ENCODE peak calls at places on chromosomes 2 and 18, in four cellular contexts. One of them, this sample, is unnamed.

GRCh38 chr2:224987733-224988132 is 54.5 kb downstream of the DOCK10 start:
- DNase-seq in HT1080: peak; percentile 71
- DNase-seq in lung microvascular endothelial cell: no peak
- DNase-seq in fibroblast of mammary gland: peak; percentile 73
- DNase-seq in this sample: no peak

GRCh38 chr2:20627712-20628380 is 23.1 kb downstream of the HS1BP3 start:
- DNase-seq in HT1080: no peak
- DNase-seq in fibroblast of mammary gland: no peak
- DNase-seq in lung microvascular endothelial cell: no peak
- DNase-seq in this sample: no peak

GRCh38 chr2:112693596-112693995 is 27.2 kb upstream of the NT5DC4 start:
- DNase-seq in HT1080: no peak
- DNase-seq in lung microvascular endothelial cell: no peak
- DNase-seq in fibroblast of mammary gland: no peak
- DNase-seq in this sample: no peak

GRCh38 chr2:112924855-112925254 is 13.9 kb downstream of the IL37 start:
- DNase-seq in fibroblast of mammary gland: no peak
- DNase-seq in lung microvascular endothelial cell: no peak
- DNase-seq in HT1080: no peak
- DNase-seq in this sample: no peak

GRCh38 chr2:215396595-215397313 is 39.1 kb downstream of the FN1 start:
- DNase-seq in lung microvascular endothelial cell: peak; percentile 36
- DNase-seq in HT1080: peak; percentile 22
- DNase-seq in fibroblast of mammary gland: no peak
- DNase-seq in this sample: no peak

GRCh38 chr2:215355801-215356200 is 43.9 kb downstream of the ATIC start:
- DNase-seq in fibroblast of mammary gland: peak; percentile 85
- DNase-seq in lung microvascular endothelial cell: no peak
- DNase-seq in HT1080: no peak
- DNase-seq in this sample: no peak

GRCh38 chr18:46555213-46555612 is 101.8 kb downstream of the LOXHD1 start:
- DNase-seq in lung microvascular endothelial cell: no peak
- DNase-seq in fibroblast of mammary gland: no peak
- DNase-seq in HT1080: no peak
- DNase-seq in this sample: peak; percentile 19

GRCh38 chr2:200614249-200614648 is 28.4 kb downstream of the AOX1 start:
- DNase-seq in lung microvascular endothelial cell: no peak
- DNase-seq in HT1080: no peak
- DNase-seq in fibroblast of mammary gland: no peak
- DNase-seq in this sample: no peak

GRCh38 chr2:9107168-9108025 is 99.2 kb upstream of the ASAP2 start:
- DNase-seq in lung microvascular endothelial cell: no peak
- DNase-seq in fibroblast of mammary gland: peak; percentile 11
- DNase-seq in HT1080: no peak
- DNase-seq in this sample: no peak

GRCh38 chr2:73823916-73824523 is 4.7 kb upstream of the STAMBP start:
- DNase-seq in fibroblast of mammary gland: peak; percentile 92
- DNase-seq in lung microvascular endothelial cell: peak; percentile 85
- DNase-seq in HT1080: peak; percentile 43
- DNase-seq in this sample: peak; percentile 70

GRCh38 chr2:241354668-241355658 is 1.1 kb upstream of the FARP2 start:
- DNase-seq in fibroblast of mammary gland: peak; percentile 79
- DNase-seq in lung microvascular endothelial cell: peak; percentile 74
- DNase-seq in HT1080: peak; percentile 68
- DNase-seq in this sample: peak; percentile 74

GRCh38 chr2:169082995-169083394 is 13.6 kb downstream of the DHRS9 start:
- DNase-seq in fibroblast of mammary gland: no peak
- DNase-seq in HT1080: no peak
- DNase-seq in lung microvascular endothelial cell: no peak
- DNase-seq in this sample: no peak

GRCh38 chr2:230202430-230203109 is 17.2 kb downstream of the SP110 start:
- DNase-seq in HT1080: no peak
- DNase-seq in lung microvascular endothelial cell: no peak
- DNase-seq in fibroblast of mammary gland: no peak
- DNase-seq in this sample: peak; percentile 76

GRCh38 chr2:37020887-37021796 is 54.8 kb upstream of the STRN start:
- DNase-seq in HT1080: no peak
- DNase-seq in lung microvascular endothelial cell: no peak
- DNase-seq in fibroblast of mammary gland: peak; percentile 56
- DNase-seq in this sample: no peak

GRCh38 chr2:232147440-232148077 is 186.0 kb downstream of the DIS3L2 start:
- DNase-seq in HT1080: no peak
- DNase-seq in lung microvascular endothelial cell: no peak
- DNase-seq in fibroblast of mammary gland: no peak
- DNase-seq in this sample: no peak

GRCh38 chr2:28681216-28681981 is 70.2 kb upstream of the PPP1CB start:
- DNase-seq in fibroblast of mammary gland: peak; percentile 42
- DNase-seq in lung microvascular endothelial cell: peak; percentile 51
- DNase-seq in HT1080: peak; percentile 68
- DNase-seq in this sample: peak; percentile 79

GRCh38 chr2:224910535-224910934 is 131.7 kb downstream of the DOCK10 start:
- DNase-seq in fibroblast of mammary gland: peak; percentile 59
- DNase-seq in lung microvascular endothelial cell: no peak
- DNase-seq in HT1080: no peak
- DNase-seq in this sample: no peak

GRCh38 chr18:74616494-74616893 is 18.8 kb downstream of the ZNF407 start:
- DNase-seq in HT1080: no peak
- DNase-seq in lung microvascular endothelial cell: no peak
- DNase-seq in fibroblast of mammary gland: no peak
- DNase-seq in this sample: no peak

GRCh38 chr18:62066121-62066818 is 120.6 kb downstream of the PIGN start:
- DNase-seq in fibroblast of mammary gland: no peak
- DNase-seq in HT1080: no peak
- DNase-seq in lung microvascular endothelial cell: no peak
- DNase-seq in this sample: no peak

GRCh38 chr2:37877457-37878315 is 47.4 kb upstream of the RMDN2 start:
- DNase-seq in fibroblast of mammary gland: peak; percentile 71
- DNase-seq in lung microvascular endothelial cell: peak; percentile 83
- DNase-seq in HT1080: peak; percentile 65
- DNase-seq in this sample: peak; percentile 63

GRCh38 chr2:222569826-222570225 is 86.1 kb downstream of the FARSB start:
- DNase-seq in HT1080: no peak
- DNase-seq in lung microvascular endothelial cell: no peak
- DNase-seq in fibroblast of mammary gland: peak; percentile 71
- DNase-seq in this sample: no peak

GRCh38 chr2:171317492-171318125 is 116.2 kb downstream of the METTL8 start:
- DNase-seq in HT1080: no peak
- DNase-seq in lung microvascular endothelial cell: no peak
- DNase-seq in fibroblast of mammary gland: no peak
- DNase-seq in this sample: no peak

GRCh38 chr2:127146071-127146725 is 39.2 kb upstream of the BIN1 start:
- DNase-seq in lung microvascular endothelial cell: no peak
- DNase-seq in HT1080: no peak
- DNase-seq in fibroblast of mammary gland: no peak
- DNase-seq in this sample: no peak

GRCh38 chr18:38076346-38077053 is 510.9 kb upstream of the CELF4 start:
- DNase-seq in HT1080: no peak
- DNase-seq in lung microvascular endothelial cell: no peak
- DNase-seq in fibroblast of mammary gland: no peak
- DNase-seq in this sample: no peak

GRCh38 chr2:96082211-96083063 is 33.9 kb downstream of the ADRA2B start:
- DNase-seq in HT1080: no peak
- DNase-seq in fibroblast of mammary gland: no peak
- DNase-seq in lung microvascular endothelial cell: no peak
- DNase-seq in this sample: no peak

GRCh38 chr2:241496904-241497877 is 11.2 kb downstream of the STK25 start:
- DNase-seq in HT1080: no peak
- DNase-seq in lung microvascular endothelial cell: no peak
- DNase-seq in fibroblast of mammary gland: no peak
- DNase-seq in this sample: no peak

GRCh38 chr2:201208563-201209252 is 25.8 kb downstream of the CASP10 start:
- DNase-seq in HT1080: no peak
- DNase-seq in fibroblast of mammary gland: no peak
- DNase-seq in lung microvascular endothelial cell: no peak
- DNase-seq in this sample: no peak

GRCh38 chr2:14303366-14304115 is 329.0 kb upstream of the LRATD1 start:
- DNase-seq in HT1080: no peak
- DNase-seq in fibroblast of mammary gland: no peak
- DNase-seq in lung microvascular endothelial cell: no peak
- DNase-seq in this sample: peak; percentile 66

GRCh38 chr2:160680974-160681373 is 187.4 kb upstream of the RBMS1 start:
- DNase-seq in fibroblast of mammary gland: no peak
- DNase-seq in HT1080: no peak
- DNase-seq in lung microvascular endothelial cell: no peak
- DNase-seq in this sample: no peak

GRCh38 chr18:21996261-21996892 is 173.0 kb upstream of the GATA6 start:
- DNase-seq in fibroblast of mammary gland: peak; percentile 22
- DNase-seq in HT1080: no peak
- DNase-seq in lung microvascular endothelial cell: no peak
- DNase-seq in this sample: no peak

GRCh38 chr2:240925191-240925575 is 19.0 kb downstream of the CROCC2 start:
- DNase-seq in HT1080: no peak
- DNase-seq in lung microvascular endothelial cell: no peak
- DNase-seq in fibroblast of mammary gland: no peak
- DNase-seq in this sample: no peak

GRCh38 chr2:224127871-224128501 is 88.9 kb upstream of the SERPINE2 start:
- DNase-seq in lung microvascular endothelial cell: no peak
- DNase-seq in HT1080: no peak
- DNase-seq in fibroblast of mammary gland: peak; percentile 53
- DNase-seq in this sample: no peak

GRCh38 chr2:45637440-45637839 is 14.0 kb upstream of the PRKCE start:
- DNase-seq in fibroblast of mammary gland: peak; percentile 72
- DNase-seq in lung microvascular endothelial cell: peak; percentile 29
- DNase-seq in HT1080: peak; percentile 91
- DNase-seq in this sample: peak; percentile 18

GRCh38 chr18:11976882-11977281 is 4.4 kb upstream of the IMPA2 start:
- DNase-seq in HT1080: peak; percentile 48
- DNase-seq in lung microvascular endothelial cell: no peak
- DNase-seq in fibroblast of mammary gland: peak; percentile 83
- DNase-seq in this sample: no peak

GRCh38 chr18:23121133-23121532 is 14.2 kb upstream of the CABLES1 start:
- DNase-seq in HT1080: no peak
- DNase-seq in lung microvascular endothelial cell: no peak
- DNase-seq in fibroblast of mammary gland: no peak
- DNase-seq in this sample: no peak

GRCh38 chr2:71502941-71503738 is 49.8 kb downstream of the DYSF start:
- DNase-seq in HT1080: no peak
- DNase-seq in lung microvascular endothelial cell: no peak
- DNase-seq in fibroblast of mammary gland: no peak
- DNase-seq in this sample: no peak